ENCODE peak calls at places on chromosomes 7 and 10, in six cellular contexts. J, U, G, D, F and N are unnamed samples.

GRCh38 chr7:121761399-121761798 is 111.6 kb upstream of the PTPRZ1 start:
- DNase-seq in J (no peak), D (no peak), G (no peak), F (no peak), U (no peak), N (no peak)

GRCh38 chr7:158458716-158459282 is 128.8 kb downstream of the PTPRN2 start:
- DNase-seq in G (no peak), F (no peak), D (no peak), J (no peak), U (no peak), N (no peak)

GRCh38 chr10:24238527-24239247 is 29.7 kb downstream of the KIAA1217 start:
- DNase-seq in D (peak; percentile 85), F (peak; percentile 74), G (no peak), J (no peak), U (no peak), N (no peak)

GRCh38 chr10:125521721-125522680 is 161.0 kb downstream of the TEX36 start:
- DNase-seq in U (peak; percentile 23), G (no peak), D (peak; percentile 88), J (no peak), F (no peak), N (peak; percentile 19)

GRCh38 chr10:112379635-112380296 is 5.8 kb downstream of the ACSL5 start:
- DNase-seq in D (peak; percentile 52), F (no peak), J (no peak), G (no peak), U (no peak), N (no peak)

GRCh38 chr10:132260083-132260482 is 47.7 kb downstream of the STK32C start:
- DNase-seq in G (no peak), F (no peak), J (no peak), U (no peak), D (no peak), N (no peak)

GRCh38 chr7:122166708-122167107 is 22.7 kb upstream of the AASS start:
- DNase-seq in F (no peak), U (peak; percentile 31), J (no peak), G (no peak), D (no peak), N (peak; percentile 31)

GRCh38 chr10:24553051-24553612 is 170.6 kb downstream of the ARHGAP21 start:
- DNase-seq in F (no peak), U (no peak), J (no peak), D (no peak), G (no peak), N (no peak)

GRCh38 chr7:36265720-36266119 is 112.7 kb downstream of the EEPD1 start:
- DNase-seq in J (no peak), F (no peak), G (peak; percentile 60), D (no peak), U (no peak), N (no peak)

GRCh38 chr7:41705109-41705871 is 2.4 kb upstream of the INHBA start:
- DNase-seq in J (peak; percentile 72), U (peak; percentile 93), D (peak; percentile 92), G (peak; percentile 90), F (peak; percentile 67), N (peak; percentile 88)

GRCh38 chr10:47243791-47244190 is 56.2 kb upstream of the GDF10 start:
- DNase-seq in G (peak; percentile 54), F (no peak), U (peak; percentile 34), D (no peak), J (no peak), N (no peak)

GRCh38 chr10:121096617-121097431 is 245.7 kb downstream of the WDR11 start:
- DNase-seq in G (peak; percentile 88), U (no peak), D (peak; percentile 89), F (no peak), J (no peak), N (no peak)